ENCODE peak calls at places on chromosomes 7 and 10, in eight cellular contexts. A is ascending aorta; N is uterus; D is CD8-positive, alpha-beta T cell; V is body of pancreas; I is tibial artery; Z is spleen; Y is sigmoid colon. L is an unnamed sample.

GRCh38 chr7:1081336-1081735 is 6.6 kb upstream of the GPER1 start:
- DNase-seq in V (no peak), N (no peak), Z (no peak), A (no peak), I (no peak), D (no peak), Y (no peak), L (no peak)

GRCh38 chr7:452230-452751 is 67.4 kb downstream of the PDGFA start:
- DNase-seq in I (no peak), Z (peak; percentile 69), A (no peak), N (no peak), Y (no peak), D (no peak), V (no peak), L (no peak)

GRCh38 chr10:4767033-4767814 is 58.8 kb upstream of the AKR1E2 start:
- DNase-seq in A (no peak), Y (no peak), I (peak; percentile 28), D (no peak), Z (no peak), V (peak; percentile 9), N (peak; percentile 26), L (no peak)

GRCh38 chr10:88221616-88222015 is 358.2 kb downstream of the PTEN start:
- DNase-seq in I (no peak), Z (no peak), N (no peak), V (no peak), A (no peak), D (no peak), Y (no peak), L (no peak)

GRCh38 chr10:103835121-103836045 is 20.0 kb downstream of the SH3PXD2A start:
- DNase-seq in N (peak; percentile 78), V (peak; percentile 52), Z (peak; percentile 65), A (peak; percentile 87), I (peak; percentile 74), Y (peak; percentile 93), D (no peak), L (peak; percentile 47)

GRCh38 chr7:127391591-127392181 is 822 bp downstream of the ZNF800 start:
- DNase-seq in Z (peak; percentile 92), I (peak; percentile 16), A (peak; percentile 63), Y (no peak), N (no peak), V (peak; percentile 42), D (peak; percentile 76), L (no peak)

GRCh38 chr10:70634011-70634410 is 31.5 kb upstream of the PRF1 start:
- DNase-seq in D (no peak), N (no peak), I (no peak), A (no peak), Y (no peak), V (no peak), Z (no peak), L (no peak)

GRCh38 chr7:127683776-127684681 is 32.0 kb downstream of the SND1 start:
- DNase-seq in V (no peak), Y (no peak), A (no peak), D (no peak), I (no peak), Z (no peak), N (no peak), L (no peak)

GRCh38 chr10:30059209-30060107 is at the start of gene JCAD:
- DNase-seq in Z (peak; percentile 90), D (peak; percentile 65), A (peak; percentile 90), Y (peak; percentile 89), V (peak; percentile 84), I (peak; percentile 74), N (peak; percentile 79), L (peak; percentile 2)

GRCh38 chr10:71745659-71746250 is 26.2 kb upstream of the C10orf105 start:
- DNase-seq in V (no peak), A (no peak), Y (no peak), D (no peak), Z (no peak), N (no peak), I (no peak), L (no peak)

GRCh38 chr10:119811122-119811521 is 61.5 kb downstream of the MCMBP start:
- DNase-seq in Y (no peak), Z (no peak), D (no peak), N (no peak), V (no peak), I (no peak), A (no peak), L (no peak)

GRCh38 chr10:71598673-71599072 is 120.9 kb downstream of the C10orf105 start:
- DNase-seq in A (peak; percentile 86), Z (no peak), Y (peak; percentile 93), I (peak; percentile 92), N (peak; percentile 75), D (no peak), V (peak; percentile 65), L (no peak)

GRCh38 chr7:108684629-108685028 is 115.0 kb downstream of the DNAJB9 start:
- DNase-seq in N (no peak), V (no peak), D (no peak), I (no peak), A (no peak), Y (no peak), Z (no peak), L (no peak)

GRCh38 chr7:41098846-41099245 is 604.0 kb downstream of the INHBA start:
- DNase-seq in V (no peak), I (no peak), Y (no peak), D (no peak), A (no peak), Z (no peak), N (no peak), L (no peak)
- H3K27ac ChIP-seq in V (no peak overlapping the region), I (no peak overlapping the region), Y (no peak overlapping the region), D (no peak overlapping the region), A (no peak overlapping the region), Z (no peak overlapping the region), N (no peak overlapping the region), L (no peak overlapping the region)

DNA sequence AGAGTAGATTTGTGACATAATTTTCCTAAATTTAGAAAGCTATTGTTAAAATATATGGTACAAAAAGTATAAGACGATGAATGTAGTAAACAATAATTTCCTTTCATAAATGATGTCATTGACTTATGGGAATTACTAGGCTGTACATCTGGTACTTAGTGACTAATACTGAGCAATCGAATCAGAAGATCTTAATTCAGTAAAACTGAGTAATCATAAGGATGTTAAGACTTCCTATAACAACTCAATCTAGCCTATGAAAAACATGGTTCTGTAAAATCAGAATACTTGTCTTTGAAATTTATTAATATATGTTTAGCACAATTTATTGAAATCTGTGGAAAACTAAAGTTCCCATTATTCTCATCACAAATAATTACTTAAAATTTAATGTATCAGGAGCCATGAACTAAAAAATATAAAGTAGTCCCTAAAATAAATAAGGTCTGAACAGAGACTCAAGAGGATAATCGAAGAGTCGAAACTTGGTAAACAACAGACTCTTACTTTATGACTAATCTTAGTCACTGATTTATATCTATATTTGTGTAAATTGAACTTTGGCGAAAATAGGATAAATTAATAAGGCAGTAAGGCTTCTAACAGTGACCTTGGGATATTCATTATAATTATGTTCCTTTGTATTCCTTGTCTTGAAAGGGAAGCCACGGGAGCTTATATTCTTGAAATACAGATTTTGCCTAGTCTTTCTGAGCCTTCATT is 142.1 kb downstream of the HGF start:
- DNase-seq in Y (no peak), Z (no peak), A (no peak), V (no peak), D (no peak), I (no peak), N (no peak), L (no peak)
- H3K27ac ChIP-seq in Y (no peak overlapping the region), Z (no peak overlapping the region), A (no peak overlapping the region), V (no peak overlapping the region), D (no peak overlapping the region), I (no peak overlapping the region), N (no peak overlapping the region), L (no peak overlapping the region)

DNA sequence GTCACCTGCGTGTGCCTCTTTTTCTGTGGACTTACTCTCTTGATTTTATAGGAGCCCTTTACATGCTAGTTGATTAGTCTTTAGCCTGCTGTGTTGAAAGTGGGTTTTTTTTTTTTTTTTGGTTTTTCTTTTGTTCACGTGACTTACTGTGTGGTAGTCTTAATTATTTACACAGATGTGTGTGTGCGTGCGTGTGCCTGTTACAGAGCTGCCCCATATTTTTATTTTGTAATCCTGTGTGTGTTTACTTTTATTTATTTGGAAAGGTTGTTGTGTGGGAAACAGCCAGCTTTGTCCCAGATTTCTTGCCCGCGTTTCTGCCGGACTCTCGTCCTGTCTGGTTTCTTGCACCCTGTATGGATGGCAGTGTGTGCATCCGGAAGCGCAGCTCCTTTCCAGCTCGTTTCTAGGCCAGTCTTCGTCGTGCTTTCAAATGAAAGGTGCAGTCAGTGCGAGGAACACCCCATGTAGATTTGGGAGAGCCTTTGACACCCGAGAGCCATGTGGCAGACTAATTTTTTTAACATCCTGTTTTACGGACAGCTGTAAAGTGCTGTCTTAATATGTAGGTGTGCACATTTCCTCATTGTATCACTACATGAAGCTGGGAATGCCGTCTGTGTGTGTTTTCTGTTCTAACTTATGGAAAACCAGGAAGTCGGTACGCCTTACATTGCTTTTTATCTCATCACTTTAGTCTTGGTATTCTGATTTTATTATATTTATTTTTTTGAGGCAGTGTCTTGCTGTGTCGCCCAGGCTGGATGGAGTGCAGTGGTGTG is 55.6 kb downstream of the DNAJB6 start:
- DNase-seq in A (no peak), I (peak; percentile 2), D (no peak), V (no peak), Z (no peak), N (no peak), Y (peak; percentile 13), L (no peak)
- H3K27ac ChIP-seq in A (no peak overlapping the region), I (no peak overlapping the region), D (no peak overlapping the region), V (no peak overlapping the region), Z (no peak overlapping the region), N (peak overlapping the region; percentile 94), Y (no peak overlapping the region), L (no peak overlapping the region)

GRCh38 chr10:118783776-118784542 is 29.2 kb upstream of the CACUL1 start:
- DNase-seq in V (no peak), Z (no peak), A (no peak), D (no peak), N (no peak), I (no peak), Y (no peak), L (no peak)

GRCh38 chr10:118776960-118777359 is 22.2 kb upstream of the CACUL1 start:
- DNase-seq in Z (no peak), A (no peak), D (no peak), V (no peak), Y (no peak), N (no peak), I (no peak), L (no peak)

GRCh38 chr10:118778727-118779126 is 24.0 kb upstream of the CACUL1 start:
- DNase-seq in V (no peak), I (no peak), Y (no peak), A (no peak), D (no peak), N (no peak), Z (no peak), L (no peak)

GRCh38 chr10:118785566-118785965 is 30.8 kb upstream of the CACUL1 start:
- DNase-seq in A (no peak), Z (no peak), V (no peak), I (no peak), Y (no peak), N (no peak), D (no peak), L (no peak)

GRCh38 chr10:118781536-118781935 is 26.8 kb upstream of the CACUL1 start:
- DNase-seq in V (no peak), A (no peak), D (no peak), Z (no peak), Y (no peak), I (no peak), N (no peak), L (no peak)
- H3K27ac ChIP-seq in V (no peak overlapping the region), A (no peak overlapping the region), D (no peak overlapping the region), Z (no peak overlapping the region), Y (no peak overlapping the region), I (no peak overlapping the region), N (no peak overlapping the region), L (no peak overlapping the region)

GRCh38 chr7:140453273-140453672 is 26.0 kb downstream of the MKRN1 start:
- DNase-seq in Z (no peak), I (no peak), N (no peak), A (no peak), V (no peak), D (no peak), Y (no peak), L (no peak)
- H3K27ac ChIP-seq in Z (no peak overlapping the region), I (no peak overlapping the region), N (no peak overlapping the region), A (no peak overlapping the region), V (no peak overlapping the region), D (no peak overlapping the region), Y (no peak overlapping the region), L (no peak overlapping the region)